ENCODE peak calls at places on chromosomes 5 and 9, in six cellular contexts. V is NCI-H69, G is HuH-7, W is retinal pigment epithelial cell, X is heart left ventricle, U is progenitor cell of endocrine pancreas. Z is an unnamed sample.

GRCh38 chr9:129225815-129226214 is 47.8 kb upstream of the IER5L start:
- DNase-seq in V (peak; percentile 84), X (peak; percentile 87), U (no peak), W (peak; percentile 46), G (no peak), Z (no peak)

GRCh38 chr9:109766351-109766750 is 13.6 kb upstream of the PALM2AKAP2 start:
- DNase-seq in X (no peak), G (no peak), W (no peak), V (no peak), U (no peak), Z (no peak)

GRCh38 chr5:157184117-157184516 is 3.5 kb downstream of the ITK start:
- DNase-seq in V (no peak), X (no peak), U (no peak), G (no peak), W (no peak), Z (no peak)

GRCh38 chr5:35938518-35939227 is at the start of gene CAPSL:
- DNase-seq in X (no peak), U (peak; percentile 68), W (peak; percentile 79), G (no peak), V (peak; percentile 58), Z (peak; percentile 3)

GRCh38 chr5:141475625-141476131 is at the start of gene PCDHGC3:
- DNase-seq in X (peak; percentile 93), U (peak; percentile 65), G (peak; percentile 96), W (peak; percentile 90), V (peak; percentile 97), Z (peak; percentile 86)

GRCh38 chr9:69809304-69809863 is 11.2 kb upstream of the CFAP95 start:
- DNase-seq in V (peak; percentile 30), W (no peak), X (no peak), U (no peak), G (peak; percentile 20), Z (peak; percentile 21)

GRCh38 chr5:180315762-180316212 is 23.9 kb upstream of the MAPK9 start:
- DNase-seq in X (peak; percentile 83), W (no peak), G (peak; percentile 70), V (peak; percentile 67), U (peak; percentile 46), Z (peak; percentile 73)

GRCh38 chr9:34540826-34541225 is 18.0 kb upstream of the ENHO start:
- DNase-seq in V (no peak), X (no peak), G (no peak), U (no peak), W (no peak), Z (no peak)

GRCh38 chr9:112112941-112113399 is 62.1 kb downstream of the SUSD1 start:
- DNase-seq in W (no peak), U (no peak), V (peak; percentile 86), G (peak; percentile 76), X (no peak), Z (peak; percentile 13)

GRCh38 chr5:115389799-115390382 is 93.4 kb upstream of the CCDC112 start:
- DNase-seq in X (no peak), G (peak; percentile 25), U (no peak), V (peak; percentile 18), W (no peak), Z (no peak)

GRCh38 chr5:150255659-150256415 is 33.7 kb downstream of the CAMK2A start:
- DNase-seq in G (no peak), V (peak; percentile 71), X (no peak), U (no peak), W (no peak), Z (no peak)